ENCODE peak calls at places on chromosomes 2 and 18, in four cellular contexts. V is GM12865, F is renal cortical epithelial cell, O is iPS-NIHi11. E is an unnamed sample.

GRCh38 chr18:1018211-1018651 is 113.6 kb downstream of the ADCYAP1 start:
- DNase-seq in V (no peak), F (peak), O (no peak), E (peak)

GRCh38 chr18:12744103-12744502 is 41.3 kb downstream of the PSMG2 start:
- DNase-seq in F (peak), V (peak), O (no peak), E (peak)

GRCh38 chr18:11320981-11321380 is 171.6 kb upstream of the PIEZO2 start:
- DNase-seq in F (no peak), V (peak), O (no peak), E (peak)

GRCh38 chr2:206230060-206230890 is 44.2 kb upstream of the ZDBF2 start:
- DNase-seq in V (no peak), O (peak), F (no peak), E (no peak)

GRCh38 chr2:37877457-37878315 is 47.4 kb upstream of the RMDN2 start:
- DNase-seq in O (peak), F (peak), V (peak), E (peak)

GRCh38 chr18:35513181-35513932 is 15.6 kb upstream of the INO80C start:
- DNase-seq in F (peak), V (no peak), O (peak), E (no peak)

GRCh38 chr18:499351-500229 is 911 bp downstream of the COLEC12 start:
- DNase-seq in F (peak), V (no peak), O (no peak), E (no peak)

GRCh38 chr2:38122344-38122743 is 46.4 kb upstream of the CYP1B1 start:
- DNase-seq in V (no peak), O (no peak), F (no peak), E (no peak)

GRCh38 chr2:27901219-27901618 is 10.7 kb downstream of the BABAM2 start:
- DNase-seq in O (no peak), V (no peak), F (peak), E (no peak)

GRCh38 chr2:219059725-219060682 is 717 bp downstream of the IHH start:
- DNase-seq in V (no peak), O (peak), F (no peak), E (no peak)

GRCh38 chr18:63646916-63647315 is 2.9 kb upstream of the SERPINB4 start:
- DNase-seq in O (no peak), F (peak), V (no peak), E (no peak)

GRCh38 chr2:58137856-58138255 is 91.2 kb downstream of the VRK2 start:
- DNase-seq in V (no peak), O (no peak), F (no peak), E (no peak)

GRCh38 chr18:3340015-3340681 is 78.2 kb downstream of the MYL12B start:
- DNase-seq in O (no peak), F (no peak), V (no peak), E (no peak)

GRCh38 chr2:29562896-29563295 is 358.5 kb downstream of the ALK start:
- DNase-seq in O (no peak), F (no peak), V (no peak), E (no peak)

GRCh38 chr18:66575263-66575662 is 28.6 kb downstream of the CDH19 start:
- DNase-seq in V (no peak), F (no peak), O (no peak), E (no peak)

GRCh38 chr2:232502513-232502900 is 14.9 kb upstream of the ECEL1 start:
- DNase-seq in F (no peak), V (no peak), O (no peak), E (no peak)

GRCh38 chr2:897091-897490 is 53.6 kb upstream of the SNTG2 start:
- DNase-seq in V (no peak), F (no peak), O (no peak), E (no peak)

GRCh38 chr2:218022851-218023530 is 20.2 kb upstream of the TNS1 start:
- DNase-seq in O (no peak), V (no peak), F (no peak), E (no peak)

GRCh38 chr2:227456141-227456540 is 15.8 kb upstream of the AGFG1 start:
- DNase-seq in V (no peak), O (no peak), F (peak), E (no peak)

GRCh38 chr2:11528228-11528627 is 5.6 kb upstream of the GREB1 start:
- DNase-seq in V (no peak), F (no peak), O (no peak), E (no peak)

GRCh38 chr2:134117651-134118050 is 136.2 kb upstream of the MGAT5 start:
- DNase-seq in O (no peak), V (no peak), F (no peak), E (no peak)

GRCh38 chr2:42345986-42346385 is 15.0 kb downstream of the COX7A2L start:
- DNase-seq in O (no peak), V (no peak), F (no peak), E (no peak)

GRCh38 chr2:200471928-200472645 is 37.8 kb downstream of the KCTD18 start:
- DNase-seq in O (no peak), F (no peak), V (peak), E (no peak)

GRCh38 chr2:231123362-231123898 is 1.4 kb downstream of the HTR2B start:
- DNase-seq in V (peak), O (peak), F (no peak), E (no peak)

GRCh38 chr2:160298960-160299359 is 98.9 kb upstream of the ITGB6 start:
- DNase-seq in F (peak), V (no peak), O (no peak), E (no peak)